ENCODE peak calls at places on chromosomes 1 and 21, in five cellular contexts. F is GM23248, J is epithelial cell of proximal tubule, A is breast epithelium, C is lower leg skin. S is an unnamed sample.
A peak's percentile ranks its signal among the peaks of the same experiment; 100 is the strongest.

GRCh38 chr1:231028676-231029075 is 11.4 kb downstream of the FAM89A start:
- DNase-seq in C (peak; percentile 82), A (no peak), J (no peak), F (no peak), S (no peak)

GRCh38 chr1:39130297-39130696 is 74.2 kb upstream of the MACF1 start:
- DNase-seq in F (peak; percentile 93), C (no peak), J (no peak), A (no peak), S (no peak)

GRCh38 chr1:41806472-41807155 is 112.1 kb downstream of the HIVEP3 start:
- DNase-seq in F (no peak), J (no peak), C (no peak), A (no peak), S (no peak)

GRCh38 chr21:32475162-32475812 is 62.8 kb downstream of the EVA1C start:
- DNase-seq in A (no peak), F (peak; percentile 75), J (no peak), C (no peak), S (no peak)

GRCh38 chr21:27134513-27134912 is 167.6 kb upstream of the ADAMTS5 start:
- DNase-seq in F (no peak), J (no peak), C (no peak), A (no peak), S (no peak)

GRCh38 chr1:117565745-117566455 is 39.9 kb upstream of the TENT5C start:
- DNase-seq in J (no peak), F (no peak), C (peak; percentile 70), A (no peak), S (no peak)

GRCh38 chr21:14767192-14767852 is 221.2 kb upstream of the SAMSN1 start:
- DNase-seq in C (no peak), F (no peak), A (no peak), J (no peak), S (no peak)

GRCh38 chr1:91499904-91500755 is 521 bp upstream of the CDC7 start:
- DNase-seq in A (no peak), J (no peak), F (no peak), C (no peak), S (no peak)

GRCh38 chr21:43207868-43208267 is 39.1 kb downstream of the CRYAA start:
- DNase-seq in C (peak; percentile 50), J (no peak), F (no peak), A (peak; percentile 15), S (no peak)

GRCh38 chr1:221832151-221832550 is 90.3 kb upstream of the DUSP10 start:
- DNase-seq in F (no peak), C (no peak), J (no peak), A (peak; percentile 65), S (no peak)

GRCh38 chr1:9591669-9592509 is 3.2 kb downstream of the TMEM201 start:
- DNase-seq in F (no peak), A (no peak), C (no peak), J (no peak), S (no peak)

GRCh38 chr1:32247452-32247851 is 430 bp downstream of the FAM167B start:
- DNase-seq in A (no peak), F (no peak), C (no peak), J (no peak), S (no peak)

GRCh38 chr1:99728494-99729235 is 37.8 kb downstream of the FRRS1 start:
- DNase-seq in C (no peak), J (no peak), A (no peak), F (peak; percentile 49), S (no peak)

GRCh38 chr1:111475706-111476105 is 1.9 kb downstream of the C1orf162 start:
- DNase-seq in A (no peak), F (no peak), J (no peak), C (no peak), S (no peak)

GRCh38 chr1:86948212-86948611 is 33.8 kb downstream of the HS2ST1 start:
- DNase-seq in F (no peak), J (no peak), A (no peak), C (no peak), S (no peak)

GRCh38 chr1:241776911-241777310 is 71.1 kb upstream of the EXO1 start:
- DNase-seq in F (no peak), A (no peak), J (no peak), C (no peak), S (no peak)

GRCh38 chr1:152783095-152783494 is 3.0 kb upstream of the LCE1E start:
- DNase-seq in A (no peak), J (no peak), C (no peak), F (no peak), S (no peak)

GRCh38 chr1:39717809-39718208 is 20.9 kb upstream of the PPIE start:
- DNase-seq in C (peak; percentile 4), A (no peak), F (no peak), J (no peak), S (no peak)

GRCh38 chr21:46599251-46599572 is 5.7 kb downstream of the S100B start:
- DNase-seq in C (no peak), A (no peak), F (peak; percentile 92), J (peak; percentile 56), S (no peak)

GRCh38 chr21:23402929-23403520 is 2204.3 kb downstream of the MRPL39 start:
- DNase-seq in F (no peak), C (no peak), J (no peak), A (no peak), S (no peak)

GRCh38 chr1:245180496-245180895 is 25.7 kb downstream of the KIF26B start:
- DNase-seq in F (no peak), C (no peak), A (no peak), J (no peak), S (no peak)

GRCh38 chr1:114108741-114109255 is 44.9 kb downstream of the SYT6 start:
- DNase-seq in F (no peak), C (no peak), J (no peak), A (no peak), S (no peak)

GRCh38 chr21:43827015-43827611 is 37.7 kb downstream of the RRP1 start:
- DNase-seq in F (peak; percentile 85), A (no peak), C (no peak), J (no peak), S (no peak)

GRCh38 chr1:229208481-229208880 is 62.4 kb upstream of the RAB4A start:
- DNase-seq in A (no peak), C (no peak), F (no peak), J (no peak), S (no peak)

GRCh38 chr1:54287821-54288220 is 87.9 kb downstream of the MRPL37 start:
- DNase-seq in J (no peak), A (no peak), F (peak; percentile 79), C (no peak), S (no peak)

GRCh38 chr1:169892176-169892818 is 1.4 kb downstream of the SCYL3 start:
- DNase-seq in A (no peak), F (no peak), J (no peak), C (no peak), S (no peak)

GRCh38 chr21:27803571-27803970 is 836.7 kb upstream of the ADAMTS5 start:
- DNase-seq in A (no peak), F (peak; percentile 61), J (no peak), C (no peak), S (no peak)

GRCh38 chr1:212244441-212244840 is 40.8 kb upstream of the PPP2R5A start:
- DNase-seq in F (no peak), A (no peak), J (no peak), C (peak; percentile 25), S (no peak)

GRCh38 chr1:109425391-109425790 is 857 bp downstream of the PSMA5 start:
- DNase-seq in F (peak; percentile 54), A (no peak), C (no peak), J (no peak), S (no peak)

GRCh38 chr21:35204850-35205564 is 155.9 kb upstream of the RUNX1 start:
- DNase-seq in A (no peak), F (peak; percentile 85), C (peak; percentile 88), J (no peak), S (peak; percentile 47)

GRCh38 chr1:245108251-245108650 is 46.5 kb upstream of the KIF26B start:
- DNase-seq in C (no peak), J (no peak), A (no peak), F (no peak), S (no peak)

GRCh38 chr1:201539561-201540404 is 856 bp downstream of the NAV1 start:
- DNase-seq in J (no peak), A (peak; percentile 46), F (peak; percentile 88), C (peak; percentile 95), S (peak; percentile 37)

GRCh38 chr1:91529856-91530255 is 29.2 kb downstream of the CDC7 start:
- DNase-seq in A (no peak), C (peak; percentile 54), F (peak; percentile 53), J (no peak), S (no peak)

GRCh38 chr1:201517631-201518030 is 10.7 kb upstream of the CSRP1 start:
- DNase-seq in F (no peak), J (no peak), A (no peak), C (no peak), S (peak; percentile 59)